ENCODE peak calls at places on chromosomes 6 and 20, in seven cellular contexts. I is body of pancreas, K is choroid plexus epithelial cell, E is brain microvascular endothelial cell, N is esophagus squamous epithelium, W is heart right ventricle, R is A549. J is an unnamed sample.

GRCh38 chr6:166598441-166599138 is 12.1 kb upstream of the RAMACL start:
- DNase-seq in R (no peak), N (no peak), I (no peak), K (peak), E (peak), W (peak), J (no peak)

GRCh38 chr6:38509713-38510112 is 130.0 kb downstream of the BTBD9 start:
- DNase-seq in W (no peak), R (peak), E (peak), I (no peak), N (no peak), K (peak), J (no peak)

GRCh38 chr20:39310363-39311037 is 348.4 kb downstream of the DHX35 start:
- DNase-seq in N (no peak), W (no peak), K (no peak), E (no peak), R (no peak), I (no peak), J (no peak)

GRCh38 chr6:21342496-21342895 is 251.1 kb upstream of the SOX4 start:
- DNase-seq in W (no peak), R (no peak), E (no peak), K (no peak), I (no peak), N (no peak), J (no peak)

GRCh38 chr6:121932071-121933009 is 467.1 kb upstream of the HSF2 start:
- DNase-seq in K (peak), E (peak), W (peak), I (peak), N (no peak), R (peak), J (no peak)

GRCh38 chr6:28751514-28751913 is 172.3 kb downstream of the TRIM27 start:
- DNase-seq in R (no peak), I (no peak), E (no peak), N (no peak), K (no peak), W (no peak), J (no peak)

GRCh38 chr20:29408034-29408695 is 1849.3 kb upstream of the DEFB115 start:
- DNase-seq in N (no peak), I (no peak), R (no peak), K (peak), E (no peak), W (no peak), J (no peak)

GRCh38 chr6:170010665-170011232 is 259.3 kb downstream of the ERMARD start:
- DNase-seq in W (no peak), E (no peak), K (no peak), I (no peak), R (no peak), N (no peak), J (no peak)

GRCh38 chr6:34325618-34326017 is 66.9 kb downstream of the NUDT3 start:
- DNase-seq in E (no peak), R (no peak), W (no peak), N (no peak), I (no peak), K (no peak), J (no peak)

GRCh38 chr20:18719426-18719825 is 94.2 kb upstream of the SCP2D1 start:
- DNase-seq in R (no peak), K (peak), N (no peak), I (no peak), E (peak), W (no peak), J (no peak)
- H3K4me3 ChIP-seq in R (no peak), K (no peak), N (no peak), I (no peak), E (no peak), W (no peak), J (no peak)

GRCh38 chr6:66200390-66200789 is 493.4 kb upstream of the EYS start:
- DNase-seq in E (no peak), N (no peak), K (no peak), W (no peak), I (no peak), R (no peak), J (no peak)

GRCh38 chr6:66199146-66199545 is 492.1 kb upstream of the EYS start:
- DNase-seq in R (no peak), E (no peak), W (no peak), I (no peak), N (no peak), K (peak), J (no peak)

DNA sequence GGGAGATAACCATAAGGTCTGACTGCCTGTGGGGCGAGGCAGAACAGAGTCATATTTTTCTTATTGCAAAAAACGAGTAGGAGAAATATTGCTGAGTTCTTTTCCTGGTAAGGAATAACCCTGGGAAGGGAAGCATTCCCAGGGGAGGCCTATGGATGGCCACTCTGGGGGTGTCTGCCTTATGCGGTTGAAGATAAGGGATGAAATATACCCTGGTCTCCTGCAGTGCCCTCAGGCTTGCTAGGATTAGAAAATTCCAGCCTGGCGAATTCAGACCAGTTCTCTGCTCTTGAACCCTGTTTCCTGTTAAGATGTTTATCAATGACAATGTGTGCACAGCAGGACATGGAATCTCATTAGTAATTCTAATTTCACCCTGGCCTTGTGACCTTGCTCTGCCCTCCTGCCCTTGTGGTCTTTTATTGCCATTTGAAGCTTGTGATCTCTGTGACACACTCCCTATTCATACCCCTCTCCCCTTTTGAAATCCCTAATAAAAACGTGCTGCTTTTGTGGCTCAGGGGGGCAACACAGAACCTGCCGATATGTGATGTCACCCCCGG is 491.1 kb upstream of the EYS start:
- DNase-seq in I (no peak), E (no peak), N (no peak), R (no peak), K (no peak), W (no peak), J (no peak)
- TF ChIP-seq CTCF in I (no peak), E (no peak), N (no peak), R (no peak), K (no peak), W (no peak), J (no peak)

GRCh38 chr20:56417911-56418310 is 5.9 kb downstream of the CASS4 start:
- DNase-seq in E (peak), R (no peak), W (no peak), I (no peak), K (peak), N (no peak), J (no peak)
- H3K4me3 ChIP-seq in E (no peak), R (no peak), W (no peak), I (no peak), K (no peak), N (no peak), J (no peak)

GRCh38 chr20:37544386-37544785 is 16.7 kb upstream of the BLCAP start:
- DNase-seq in E (no peak), R (no peak), N (no peak), K (no peak), I (no peak), W (no peak), J (no peak)

GRCh38 chr20:37542281-37542680 is 14.6 kb upstream of the BLCAP start:
- DNase-seq in K (peak), N (no peak), W (no peak), I (no peak), E (peak), R (peak), J (peak)

GRCh38 chr20:37541326-37541725 is 13.7 kb upstream of the BLCAP start:
- DNase-seq in I (no peak), W (no peak), K (no peak), N (no peak), R (no peak), E (no peak), J (no peak)

GRCh38 chr20:37545516-37545915 is 17.8 kb upstream of the BLCAP start:
- DNase-seq in R (no peak), W (no peak), K (no peak), E (no peak), I (no peak), N (no peak), J (no peak)

DNA sequence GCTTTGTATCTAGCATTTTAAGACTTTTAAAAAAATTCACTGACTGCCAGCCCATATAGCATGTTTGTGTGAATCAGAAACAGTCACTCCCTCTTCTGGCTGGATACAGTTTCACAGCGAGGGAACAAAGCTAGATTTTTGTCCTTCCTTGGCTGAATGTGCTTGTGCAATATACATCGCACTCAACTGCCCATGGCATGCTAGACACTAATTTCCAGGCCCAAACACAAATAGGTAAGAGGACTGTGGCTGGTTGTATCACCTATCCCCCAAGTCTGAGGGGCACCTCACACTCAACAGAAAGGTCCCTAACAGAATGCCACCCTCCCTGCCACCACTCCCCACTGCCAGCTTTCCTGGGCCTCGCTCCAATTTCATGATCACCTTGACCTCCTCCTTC is 16.2 kb upstream of the BLCAP start:
- DNase-seq in W (no peak), I (no peak), R (peak), E (peak), N (no peak), K (peak), J (no peak)
- TF ChIP-seq CTCF in W (no peak), I (no peak), R (peak), E (peak), N (no peak), K (peak), J (peak)

GRCh38 chr6:36113701-36114100 is 16.6 kb upstream of the MAPK13 start:
- DNase-seq in R (no peak), I (no peak), N (no peak), W (no peak), E (no peak), K (peak), J (no peak)
- H3K4me3 ChIP-seq in R (no peak), I (no peak), N (no peak), W (no peak), E (no peak), K (no peak), J (no peak)

GRCh38 chr20:45592574-45593189 is 13.6 kb upstream of the WFDC8 start:
- DNase-seq in K (peak), R (peak), W (no peak), I (no peak), E (peak), N (no peak), J (peak)
- TF ChIP-seq CTCF in K (peak), R (peak), W (no peak), I (peak), E (peak), N (no peak), J (peak)

DNA sequence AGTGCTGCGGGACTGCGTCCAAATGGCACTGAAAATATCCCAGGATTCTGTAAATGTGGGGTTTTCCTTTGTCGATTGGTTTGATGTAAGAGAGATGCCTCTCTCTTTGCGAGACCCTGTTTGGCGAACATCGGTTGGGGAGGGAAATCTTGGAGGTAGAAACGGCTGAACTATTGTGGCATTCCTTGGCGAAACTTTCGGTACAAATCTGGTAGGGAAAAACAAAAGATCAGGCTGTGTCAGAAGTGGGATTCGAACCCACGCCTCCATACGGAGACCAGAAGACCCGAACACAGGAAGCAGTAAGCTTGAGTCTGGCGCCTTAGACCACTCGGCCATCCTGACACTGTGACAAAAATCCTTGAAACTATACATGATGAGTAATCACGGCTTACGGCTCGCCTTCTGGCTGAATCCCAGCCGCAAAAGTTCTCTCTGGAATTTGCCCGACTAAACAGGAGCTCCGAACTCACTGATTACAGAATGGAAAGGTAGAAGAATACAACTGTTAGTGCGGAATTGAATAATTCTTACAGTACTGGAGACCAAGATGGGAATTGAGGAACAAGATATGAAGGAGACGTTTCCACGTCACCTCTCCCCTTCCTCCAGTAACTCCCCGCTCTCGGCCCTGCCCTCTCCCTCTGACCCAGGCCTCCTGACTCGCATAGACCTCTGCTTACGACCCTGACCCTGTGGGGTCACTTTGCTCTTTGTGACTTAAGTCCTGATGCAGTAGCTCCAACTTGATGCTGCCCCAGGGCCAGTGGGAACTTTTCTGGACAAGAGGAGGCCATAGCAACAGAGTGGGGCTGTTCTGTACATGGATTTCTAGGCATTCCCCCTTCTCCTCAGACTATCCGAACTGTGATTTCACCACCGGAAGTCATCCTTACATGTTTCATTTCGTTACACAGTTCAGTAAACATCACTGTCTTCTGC is 132.8 kb upstream of the ZNF184 start:
- DNase-seq in I (no peak), W (no peak), R (peak), K (peak), N (no peak), E (peak), J (no peak)
- H3K4me3 ChIP-seq in I (no peak), W (no peak), R (peak), K (peak), N (no peak), E (peak), J (peak)

J was measured in LNCaP clone FGC.